ENCODE peak calls at places on chromosomes 7 and 10, in five cellular contexts. T, S, J, M and U are unnamed samples.

GRCh38 chr10:4807803-4808507 is 18.1 kb upstream of the AKR1E2 start:
- DNase-seq in T (no peak), S (no peak), J (no peak), M (peak), U (no peak)

GRCh38 chr10:86899670-86900276 is 57.6 kb downstream of the MMRN2 start:
- DNase-seq in T (no peak), S (no peak), J (peak), M (peak), U (peak)

GRCh38 chr7:45057853-45058252 is 30.9 kb downstream of the NACAD start:
- DNase-seq in T (no peak), S (no peak), J (no peak), M (no peak), U (no peak)

GRCh38 chr7:33509251-33509650 is 379.9 kb downstream of the BBS9 start:
- DNase-seq in T (no peak), S (no peak), J (no peak), M (no peak), U (no peak)

GRCh38 chr10:13437026-13437555 is 89.0 kb upstream of the SEPHS1 start:
- DNase-seq in T (peak), S (no peak), J (no peak), M (no peak), U (no peak)

GRCh38 chr7:20793258-20793657 is 6.6 kb upstream of the SP8 start:
- DNase-seq in T (no peak), S (no peak), J (no peak), M (no peak), U (no peak)

GRCh38 chr10:113047151-113047550 is 97.1 kb downstream of the TCF7L2 start:
- DNase-seq in T (no peak), S (no peak), J (no peak), M (no peak), U (no peak)

GRCh38 chr10:59771162-59771807 is 18.0 kb upstream of the MRLN start:
- DNase-seq in T (no peak), S (no peak), J (no peak), M (no peak), U (no peak)

GRCh38 chr7:55145606-55146005 is 126.8 kb downstream of the EGFR start:
- DNase-seq in T (no peak), S (no peak), J (no peak), M (no peak), U (no peak)

GRCh38 chr7:44284881-44285541 is 40.4 kb downstream of the CAMK2B start:
- DNase-seq in T (peak), S (no peak), J (no peak), M (no peak), U (peak)

GRCh38 chr7:40822861-40823260 is 688.1 kb downstream of the SUGCT start:
- DNase-seq in T (no peak), S (no peak), J (no peak), M (no peak), U (no peak)

GRCh38 chr7:114785496-114785895 is 136.4 kb upstream of the MDFIC start:
- DNase-seq in T (no peak), S (no peak), J (no peak), M (no peak), U (no peak)

GRCh38 chr7:37920619-37921339 is at the start of gene EPDR1:
- DNase-seq in T (peak), S (no peak), J (no peak), M (peak), U (peak)

GRCh38 chr7:33485746-33486491 is 356.6 kb downstream of the BBS9 start:
- DNase-seq in T (no peak), S (no peak), J (no peak), M (no peak), U (no peak)

GRCh38 chr10:17410907-17411306 is 43.5 kb downstream of the ST8SIA6 start:
- DNase-seq in T (no peak), S (no peak), J (no peak), M (no peak), U (no peak)

GRCh38 chr7:151327022-151327421 is 14.6 kb upstream of the NUB1 start:
- DNase-seq in T (no peak), S (no peak), J (no peak), M (no peak), U (no peak)

GRCh38 chr7:44801890-44802289 is 5.4 kb downstream of the PPIA start:
- DNase-seq in T (no peak), S (no peak), J (no peak), M (no peak), U (no peak)

GRCh38 chr10:97427571-97428179 is 1.7 kb downstream of the PGAM1 start:
- DNase-seq in T (peak), S (no peak), J (peak), M (peak), U (peak)

GRCh38 chr10:84783386-84783785 is 455.0 kb downstream of the CCSER2 start:
- DNase-seq in T (no peak), S (no peak), J (peak), M (peak), U (peak)

GRCh38 chr10:22682237-22683192 is 31.9 kb downstream of the PIP4K2A start:
- DNase-seq in T (no peak), S (peak), J (peak), M (peak), U (no peak)

GRCh38 chr10:59360605-59361515 is 1.5 kb downstream of the FAM13C start:
- DNase-seq in T (no peak), S (no peak), J (no peak), M (no peak), U (no peak)

GRCh38 chr7:44977304-44977858 is 1.4 kb downstream of the MYO1G start:
- DNase-seq in T (no peak), S (no peak), J (no peak), M (no peak), U (no peak)

GRCh38 chr7:130095812-130096211 is 25.5 kb downstream of the KLHDC10 start:
- DNase-seq in T (no peak), S (no peak), J (no peak), M (no peak), U (no peak)

GRCh38 chr7:32802305-32802910 is 89.2 kb downstream of the KBTBD2 start:
- DNase-seq in T (no peak), S (no peak), J (no peak), M (no peak), U (no peak)

GRCh38 chr10:52368725-52369124 is 54.6 kb downstream of the DKK1 start:
- DNase-seq in T (no peak), S (no peak), J (no peak), M (no peak), U (no peak)

GRCh38 chr10:94137747-94138146 is 144.0 kb downstream of the PLCE1 start:
- DNase-seq in T (no peak), S (no peak), J (no peak), M (no peak), U (no peak)

GRCh38 chr7:99748846-99749579 is 14.0 kb upstream of the CYP3A7 start:
- DNase-seq in T (no peak), S (no peak), J (no peak), M (no peak), U (no peak)

GRCh38 chr10:6748029-6748428 is 168.0 kb upstream of the PRKCQ start:
- DNase-seq in T (no peak), S (no peak), J (no peak), M (no peak), U (no peak)

GRCh38 chr7:153472516-153472915 is 579.7 kb upstream of the DPP6 start:
- DNase-seq in T (no peak), S (no peak), J (no peak), M (no peak), U (no peak)

GRCh38 chr7:7554647-7555575 is 11.8 kb upstream of the MIOS start:
- DNase-seq in T (no peak), S (no peak), J (no peak), M (no peak), U (no peak)

GRCh38 chr7:47465191-47465590 is 116.7 kb downstream of the TNS3 start:
- DNase-seq in T (no peak), S (no peak), J (no peak), M (no peak), U (no peak)

GRCh38 chr7:107581387-107582013 is 1.5 kb downstream of the BCAP29 start:
- DNase-seq in T (no peak), S (no peak), J (peak), M (no peak), U (no peak)

GRCh38 chr10:20885678-20886077 is 11.4 kb downstream of the NEBL start:
- DNase-seq in T (no peak), S (no peak), J (no peak), M (no peak), U (no peak)

GRCh38 chr10:8365935-8366911 is 311.7 kb downstream of the GATA3 start:
- DNase-seq in T (no peak), S (peak), J (no peak), M (peak), U (no peak)

GRCh38 chr10:93916257-93917063 is 22.7 kb downstream of the SLC35G1 start:
- DNase-seq in T (no peak), S (no peak), J (no peak), M (peak), U (no peak)

GRCh38 chr10:57925045-57925444 is 342.6 kb downstream of the IPMK start:
- DNase-seq in T (no peak), S (no peak), J (no peak), M (no peak), U (no peak)

GRCh38 chr7:5064391-5065106 is 18.9 kb downstream of the RBAK start:
- DNase-seq in T (no peak), S (no peak), J (no peak), M (no peak), U (no peak)

GRCh38 chr10:45282061-45282460 is 33.3 kb downstream of the OR13A1 start:
- DNase-seq in T (no peak), S (no peak), J (no peak), M (no peak), U (no peak)
- TF ChIP-seq CTCF in T (no peak), S (no peak), J (no peak), M (no peak), U (no peak)

GRCh38 chr10:126221874-126222273 is 166.4 kb downstream of the ADAM12 start:
- DNase-seq in T (no peak), S (no peak), J (no peak), M (no peak), U (no peak)

GRCh38 chr10:126224967-126225671 is 163.2 kb downstream of the ADAM12 start:
- DNase-seq in T (no peak), S (no peak), J (no peak), M (no peak), U (no peak)

GRCh38 chr10:126223512-126224067 is 164.7 kb downstream of the ADAM12 start:
- DNase-seq in T (no peak), S (no peak), J (no peak), M (no peak), U (no peak)

GRCh38 chr10:126225672-126226007 is 162.6 kb downstream of the ADAM12 start:
- DNase-seq in T (no peak), S (no peak), J (no peak), M (no peak), U (no peak)

DNA sequence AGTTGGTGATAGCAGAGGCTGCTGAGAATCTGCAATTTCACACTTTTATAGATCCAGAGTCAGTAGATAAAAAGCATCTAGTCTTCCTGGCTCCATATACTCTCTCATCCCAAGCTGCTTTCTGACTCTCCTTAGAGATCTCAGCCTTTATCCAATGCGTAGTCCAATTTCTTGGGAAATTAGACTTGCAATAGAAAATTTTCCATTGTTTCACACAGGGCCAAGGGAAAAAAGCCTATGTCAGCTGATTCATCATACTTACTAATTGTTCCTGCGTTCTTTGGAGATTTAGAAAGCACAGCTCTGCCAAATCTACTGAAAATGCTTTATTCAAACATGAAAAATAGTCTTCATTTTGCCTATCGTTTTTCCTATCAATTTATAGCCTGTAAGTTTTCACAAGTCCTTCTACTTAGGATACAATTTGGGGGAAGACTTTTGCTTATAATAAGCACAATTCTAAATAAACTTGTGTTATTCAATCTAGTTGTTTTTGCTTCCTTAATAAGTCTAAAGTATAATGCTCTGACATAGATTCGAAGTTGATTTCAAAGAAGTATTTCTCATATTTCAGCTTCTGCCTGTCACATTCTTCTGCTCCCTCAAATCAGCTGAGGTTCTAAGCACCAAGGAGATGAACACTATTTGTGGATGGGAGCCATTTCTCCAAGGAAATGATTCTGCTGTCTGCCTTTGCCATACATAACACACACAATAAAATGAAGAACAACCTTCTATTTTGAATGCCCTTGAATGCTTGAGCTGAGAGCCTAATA is 165.4 kb downstream of the ADAM12 start:
- DNase-seq in T (no peak), S (no peak), J (no peak), M (no peak), U (no peak)
- TF ChIP-seq ATF2 in T (no peak), S (no peak), J (no peak), M (no peak), U (no peak)

GRCh38 chr7:23237000-23237399 is 9.6 kb upstream of the GPNMB start:
- DNase-seq in T (no peak), S (no peak), J (peak), M (no peak), U (no peak)

GRCh38 chr7:23232966-23233365 is 13.6 kb upstream of the GPNMB start:
- DNase-seq in T (no peak), S (no peak), J (no peak), M (no peak), U (no peak)

GRCh38 chr7:23230586-23231195 is 15.9 kb upstream of the GPNMB start:
- DNase-seq in T (no peak), S (no peak), J (no peak), M (no peak), U (no peak)

GRCh38 chr7:23235688-23236280 is 10.8 kb upstream of the GPNMB start:
- DNase-seq in T (no peak), S (no peak), J (no peak), M (peak), U (no peak)

DNA sequence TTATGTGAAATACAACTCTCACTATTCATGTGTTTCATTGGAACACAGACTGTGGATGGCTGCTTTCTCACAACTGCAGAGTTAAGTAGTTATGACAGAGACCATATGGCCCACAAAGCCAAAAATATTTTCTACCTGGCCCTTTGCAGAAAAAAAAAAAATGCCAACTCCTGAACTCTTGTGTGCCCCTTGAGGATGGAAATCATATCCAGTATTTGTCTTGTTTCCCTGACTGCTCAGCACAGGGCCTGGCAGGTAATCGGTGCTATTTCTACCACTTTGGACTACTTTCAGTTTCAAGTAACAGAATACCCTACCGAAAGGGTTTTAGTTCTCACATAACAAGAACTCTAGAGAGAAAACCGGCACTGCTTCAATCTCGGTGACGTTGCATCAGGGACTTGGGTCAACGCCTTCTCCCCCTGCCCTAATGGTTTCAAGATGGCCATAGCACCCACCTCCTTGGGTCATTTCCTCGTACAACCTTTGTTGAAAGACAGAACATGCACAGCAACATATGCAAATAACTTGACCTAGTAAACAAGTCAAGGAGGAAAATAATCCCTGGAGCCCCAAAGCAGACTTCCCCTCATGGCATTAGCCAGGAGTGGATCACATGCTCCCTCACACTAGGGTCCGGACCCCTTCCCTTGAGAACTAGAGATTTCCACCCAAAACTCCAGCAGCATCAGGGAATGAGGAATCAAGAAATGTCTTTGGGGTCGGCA is 11.8 kb upstream of the GPNMB start:
- DNase-seq in T (no peak), S (peak), J (no peak), M (no peak), U (no peak)
- TF ChIP-seq CTCF in T (no peak), S (peak), J (no peak), M (no peak), U (no peak)

GRCh38 chr7:70829221-70830059 is 302.5 kb upstream of the GALNT17 start:
- DNase-seq in T (peak), S (no peak), J (peak), M (peak), U (peak)
- TF ChIP-seq ATF2 in T (peak), S (no peak), J (no peak), M (no peak), U (no peak)

GRCh38 chr7:50982626-50983025 is 199.9 kb upstream of the GRB10 start:
- DNase-seq in T (no peak), S (no peak), J (peak), M (no peak), U (peak)
- TF ChIP-seq CTCF in T (peak), S (no peak), J (peak), M (peak), U (peak)

DNA sequence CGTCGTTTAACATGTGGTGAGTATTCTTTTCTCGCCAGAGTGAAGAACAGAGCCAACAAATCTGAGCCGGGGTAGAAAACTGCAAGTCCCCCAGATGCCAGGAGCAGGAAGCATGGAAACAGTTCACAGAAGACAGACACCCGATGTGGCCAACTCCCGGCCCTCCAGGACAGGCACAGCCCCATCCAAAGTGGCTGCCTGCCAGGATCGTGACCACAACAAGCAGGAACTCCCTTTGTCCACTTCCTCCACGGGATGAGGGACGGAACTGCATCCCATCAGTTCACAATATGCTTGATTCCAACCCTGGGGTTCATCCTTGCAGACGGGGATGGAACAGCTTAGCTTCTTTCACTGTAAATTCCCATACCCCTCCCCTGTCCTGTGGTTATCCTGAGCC is 105.4 kb upstream of the FAM204A start:
- DNase-seq in T (no peak), S (no peak), J (no peak), M (no peak), U (no peak)
- TF ChIP-seq ATF2 in T (no peak), S (no peak), J (no peak), M (no peak), U (no peak)

GRCh38 chr7:30353532-30353931 is 69.1 kb downstream of the ZNRF2 start:
- DNase-seq in T (no peak), S (no peak), J (no peak), M (no peak), U (no peak)

GRCh38 chr7:30353932-30354607 is 69.7 kb downstream of the ZNRF2 start:
- DNase-seq in T (no peak), S (no peak), J (no peak), M (no peak), U (no peak)

GRCh38 chr7:30351724-30352123 is 67.3 kb downstream of the ZNRF2 start:
- DNase-seq in T (no peak), S (no peak), J (no peak), M (no peak), U (no peak)

GRCh38 chr7:30351274-30351673 is 66.9 kb downstream of the ZNRF2 start:
- DNase-seq in T (no peak), S (no peak), J (peak), M (no peak), U (no peak)

GRCh38 chr7:30352169-30352568 is 67.8 kb downstream of the ZNRF2 start:
- DNase-seq in T (no peak), S (no peak), J (no peak), M (no peak), U (no peak)
- TF ChIP-seq CTCF in T (no peak), S (no peak), J (peak), M (no peak), U (no peak)

DNA sequence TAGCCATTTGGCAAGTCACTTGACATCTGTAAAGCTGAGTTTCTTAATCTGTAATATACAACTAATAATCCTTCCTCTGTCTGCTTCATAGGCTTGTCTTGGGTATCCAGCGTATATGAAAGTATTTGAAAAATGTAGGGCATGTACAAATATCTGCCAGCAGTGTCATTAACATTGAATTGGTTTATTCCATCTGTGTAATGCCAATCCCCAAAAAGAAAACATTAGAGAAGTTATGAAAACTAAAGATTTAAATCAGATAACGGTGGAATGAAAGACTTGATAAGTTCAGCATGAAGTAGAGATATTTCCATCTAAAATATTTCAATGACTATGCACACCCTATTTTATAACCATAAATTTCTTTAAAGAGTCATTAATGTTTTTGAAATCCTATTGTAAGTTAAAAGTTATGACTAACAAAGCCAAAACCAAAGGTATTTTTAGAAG is 9.8 kb upstream of the RTKN2 start:
- DNase-seq in T (no peak), S (no peak), J (no peak), M (no peak), U (no peak)
- TF ChIP-seq ATF2 in T (no peak), S (no peak), J (no peak), M (no peak), U (no peak)